ENCODE peak calls at places on chromosomes 7 and 10, in four cellular contexts. X, D, R and N are unnamed samples. For H3K27me3 and H3K4me1, the result is how much of the 10 kb centered on the place peaks cover.

GRCh38 chr10:13750299-13751190 is 163.8 kb downstream of the PRPF18 start:
- DNase-seq in X (no peak), D (no peak), R (no peak), N (no peak)

GRCh38 chr7:135712182-135712782 is 15.7 kb downstream of the SLC13A4 start:
- DNase-seq in X (no peak), D (no peak), R (no peak), N (no peak)

GRCh38 chr10:52424343-52424742 is 110.3 kb downstream of the DKK1 start:
- DNase-seq in X (no peak), D (no peak), R (no peak), N (no peak)

GRCh38 chr7:17185690-17186070 is 112.8 kb upstream of the AHR start:
- DNase-seq in X (peak), D (no peak), R (no peak), N (no peak)

GRCh38 chr7:145050415-145050814 is 214.6 kb upstream of the TPK1 start:
- DNase-seq in X (no peak), D (no peak), R (no peak), N (no peak)

GRCh38 chr7:102173669-102174068 is 113.0 kb upstream of the SH2B2 start:
- DNase-seq in X (no peak), D (no peak), R (no peak), N (no peak)

GRCh38 chr7:116421298-116421697 is 78.2 kb upstream of the CAV2 start:
- DNase-seq in X (no peak), D (no peak), R (no peak), N (no peak)

GRCh38 chr10:35640951-35641429 is 1.1 kb downstream of the FZD8 start:
- DNase-seq in X (peak), D (peak), R (peak), N (peak)

GRCh38 chr10:95389176-95389575 is 98.4 kb upstream of the PDLIM1 start:
- DNase-seq in X (no peak), D (no peak), R (no peak), N (no peak)

GRCh38 chr7:155594163-155594732 is 47.9 kb upstream of the CNPY1 start:
- DNase-seq in X (no peak), D (no peak), R (no peak), N (no peak)

GRCh38 chr7:133423618-133424017 is 170.7 kb downstream of the EXOC4 start:
- DNase-seq in X (no peak), D (no peak), R (no peak), N (no peak)

GRCh38 chr7:158407581-158408331 is 179.9 kb downstream of the PTPRN2 start:
- DNase-seq in X (peak), D (no peak), R (no peak), N (no peak)

GRCh38 chr7:117325836-117326235 is 3.0 kb upstream of the WNT2 start:
- DNase-seq in X (peak), D (no peak), R (no peak), N (no peak)

GRCh38 chr7:32051128-32051527 is 19.1 kb downstream of the PDE1C start:
- DNase-seq in X (no peak), D (no peak), R (no peak), N (no peak)

GRCh38 chr10:124152781-124153600 is 59.6 kb upstream of the CHST15 start:
- DNase-seq in X (peak), D (peak), R (peak), N (peak)

DNA sequence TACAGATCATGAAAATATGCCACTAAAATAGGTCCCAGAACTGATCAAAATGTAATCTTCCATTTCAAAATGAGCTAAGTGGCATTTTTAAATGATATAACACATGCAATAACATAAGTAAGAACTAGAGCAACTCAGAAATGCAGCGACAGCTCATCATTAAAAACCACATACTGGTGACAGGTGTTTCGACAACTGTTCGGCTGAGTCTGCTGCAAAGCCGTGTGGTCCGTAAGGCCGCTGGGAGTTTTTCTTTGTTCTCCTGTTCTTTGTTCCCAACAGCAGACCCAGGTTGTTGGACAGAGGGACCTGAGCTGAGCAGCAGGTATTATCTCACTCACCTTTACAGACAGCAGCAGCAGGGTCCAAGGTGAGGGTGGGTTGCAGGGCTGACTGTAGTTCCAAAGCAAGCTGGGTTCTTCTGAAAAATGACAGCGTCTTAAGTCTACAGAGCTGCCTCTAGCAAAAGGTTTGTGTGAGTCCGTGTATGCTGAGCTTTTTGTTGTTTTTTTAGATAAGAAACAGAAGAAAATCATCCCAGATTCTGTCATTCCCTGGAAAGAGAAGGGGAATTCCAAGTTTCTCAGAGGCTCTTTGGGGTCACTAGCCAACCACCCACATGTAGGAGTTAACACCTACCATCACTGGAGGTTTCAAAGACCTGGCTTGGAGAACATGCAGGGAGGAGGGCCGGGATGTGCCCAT is 45.4 kb upstream of the MACROH2A2 start:
- DNase-seq in X (peak), D (no peak), R (no peak), N (no peak)
- H3K27me3 ChIP-seq in X (under half), D (under half), R (under half), N (under half)

GRCh38 chr10:69327463-69328345 is 49.4 kb downstream of the HK1 start:
- DNase-seq in X (peak), D (peak), R (peak), N (peak)
- H3K4me1 ChIP-seq in X (under half), D (under half), R (under half), N (under half)

GRCh38 chr10:129910861-129911260 is 53.2 kb downstream of the EBF3 start:
- DNase-seq in X (no peak), D (peak), R (no peak), N (no peak)

GRCh38 chr10:129911451-129912160 is 52.5 kb downstream of the EBF3 start:
- DNase-seq in X (no peak), D (peak), R (no peak), N (no peak)

GRCh38 chr10:129909531-129910286 is 54.4 kb downstream of the EBF3 start:
- DNase-seq in X (no peak), D (peak), R (no peak), N (no peak)

GRCh38 chr10:129908406-129908805 is 55.7 kb downstream of the EBF3 start:
- DNase-seq in X (no peak), D (peak), R (no peak), N (no peak)

GRCh38 chr10:129909080-129909479 is 55.0 kb downstream of the EBF3 start:
- DNase-seq in X (no peak), D (peak), R (no peak), N (no peak)
- H3K4me3 ChIP-seq in X (no peak), D (no peak), R (no peak), N (no peak)

GRCh38 chr7:1219516-1219915 is 13.2 kb upstream of the UNCX start:
- DNase-seq in X (no peak), D (no peak), R (no peak), N (no peak)
- H3K27me3 ChIP-seq in X (under half), D (half or more), R (under half), N (under half)

GRCh38 chr10:77606751-77607150 is 30.9 kb downstream of the KCNMA1 start:
- DNase-seq in X (no peak), D (no peak), R (no peak), N (no peak)
- H3K4me1 ChIP-seq in X (under half), D (under half), R (under half), N (under half)

GRCh38 chr10:3763035-3763456 is 22.0 kb downstream of the KLF6 start:
- DNase-seq in X (peak), D (no peak), R (no peak), N (no peak)

GRCh38 chr10:3765376-3765667 is 19.7 kb downstream of the KLF6 start:
- DNase-seq in X (no peak), D (no peak), R (no peak), N (no peak)

GRCh38 chr10:3766046-3766761 is 18.8 kb downstream of the KLF6 start:
- DNase-seq in X (no peak), D (no peak), R (no peak), N (no peak)

GRCh38 chr10:3763852-3764625 is 21.0 kb downstream of the KLF6 start:
- DNase-seq in X (peak), D (no peak), R (no peak), N (no peak)

DNA sequence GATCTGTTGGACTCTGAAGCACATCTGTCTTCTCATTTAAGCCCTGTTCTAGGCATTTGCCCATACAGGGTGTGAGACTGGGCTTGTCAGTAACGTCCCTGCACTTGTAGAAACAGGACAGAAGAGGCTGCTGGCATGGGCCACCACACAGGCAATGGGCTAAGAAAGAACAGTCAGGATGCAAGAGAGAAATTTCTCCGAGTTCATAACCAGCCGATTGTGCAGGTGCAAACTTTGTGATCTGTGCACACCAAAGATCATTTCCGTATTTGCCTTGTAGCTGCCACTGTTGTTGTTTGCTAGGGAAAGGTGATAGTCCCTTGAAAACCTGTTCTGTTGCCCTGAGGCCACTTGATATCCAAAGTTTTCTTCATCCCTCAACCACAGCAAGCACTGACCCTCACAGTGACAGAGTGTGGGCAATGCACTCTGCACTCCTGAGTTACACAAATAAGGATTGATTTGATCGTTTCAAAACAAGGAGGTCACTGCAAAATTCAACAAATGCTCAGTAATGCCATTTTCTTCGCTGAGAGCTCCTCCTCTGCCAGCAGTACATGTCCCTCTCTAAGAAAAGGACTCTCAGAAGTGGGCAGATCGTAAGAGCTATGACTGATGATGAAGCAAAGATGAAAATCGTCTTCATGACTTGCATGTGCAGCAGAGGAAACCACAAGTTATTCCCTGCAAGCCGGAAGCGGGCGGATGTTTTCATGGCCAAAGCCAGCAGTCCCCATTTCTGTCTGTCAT is 20.2 kb downstream of the KLF6 start:
- DNase-seq in X (peak), D (no peak), R (no peak), N (no peak)
- H3K4me3 ChIP-seq in X (no peak), D (no peak), R (no peak), N (no peak)

DNA sequence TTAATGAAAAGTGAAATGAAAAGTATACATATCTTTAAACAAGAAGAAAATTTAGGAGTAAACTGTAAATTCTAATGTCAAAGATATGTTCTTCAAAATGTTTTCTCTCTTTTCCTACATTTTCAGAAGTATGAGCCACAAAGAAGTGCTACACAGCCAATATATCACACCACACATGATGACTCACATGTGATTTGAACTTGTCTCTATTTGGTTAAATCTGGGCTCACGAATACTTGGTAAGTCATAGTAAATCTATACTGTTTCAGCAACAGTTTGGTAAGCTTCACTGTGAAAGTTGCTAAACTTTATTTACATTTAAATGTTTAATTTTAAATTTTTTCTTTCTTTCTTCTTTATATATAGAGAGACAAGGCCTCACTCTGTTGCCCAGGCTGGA is 380.6 kb upstream of the IGFBP3 start:
- DNase-seq in X (peak), D (no peak), R (no peak), N (no peak)
- H3K27me3 ChIP-seq in X (under half), D (under half), R (under half), N (under half)